ENCODE peak calls at places on chromosomes 16 and 17, in five cellular contexts. S, B, I, Y and Z are unnamed samples.

GRCh38 chr16:19833581-19833980 is 51.1 kb downstream of the GPRC5B start:
- DNase-seq in S (no peak), B (no peak), I (no peak), Y (no peak), Z (no peak)

GRCh38 chr16:47258874-47259461 is 115.2 kb upstream of the NETO2 start:
- DNase-seq in S (no peak), B (peak), I (peak), Y (peak), Z (no peak)

GRCh38 chr16:7148606-7149005 is 184.0 kb upstream of the RBFOX1 start:
- DNase-seq in S (no peak), B (no peak), I (no peak), Y (no peak), Z (no peak)

GRCh38 chr17:17570798-17571716 is 20.5 kb downstream of the PEMT start:
- DNase-seq in S (no peak), B (no peak), I (no peak), Y (no peak), Z (no peak)

GRCh38 chr17:51951737-51952136 is 206.8 kb downstream of the CA10 start:
- DNase-seq in S (no peak), B (no peak), I (no peak), Y (no peak), Z (no peak)

GRCh38 chr16:55494994-55495421 is 13.9 kb upstream of the LPCAT2 start:
- DNase-seq in S (no peak), B (no peak), I (peak), Y (no peak), Z (no peak)

GRCh38 chr17:8831234-8831849 is 32.2 kb upstream of the MFSD6L start:
- DNase-seq in S (peak), B (no peak), I (no peak), Y (no peak), Z (no peak)

GRCh38 chr16:48497932-48498760 is 111.8 kb downstream of the N4BP1 start:
- DNase-seq in S (no peak), B (no peak), I (no peak), Y (no peak), Z (no peak)

GRCh38 chr17:81681672-81682071 is 1.9 kb downstream of the ARL16 start:
- DNase-seq in S (no peak), B (no peak), I (no peak), Y (no peak), Z (no peak)

GRCh38 chr16:22955461-22956145 is 141.6 kb downstream of the HS3ST2 start:
- DNase-seq in S (no peak), B (no peak), I (no peak), Y (no peak), Z (no peak)

GRCh38 chr17:4509923-4510614 is 11.4 kb downstream of the SPNS2 start:
- DNase-seq in S (no peak), B (no peak), I (no peak), Y (no peak), Z (no peak)

GRCh38 chr17:79391808-79392233 is 219.0 kb downstream of the RBFOX3 start:
- DNase-seq in S (peak), B (peak), I (peak), Y (peak), Z (no peak)

GRCh38 chr16:370443-370842 is at the start of gene MRPL28:
- DNase-seq in S (peak), B (peak), I (peak), Y (peak), Z (peak)

GRCh38 chr16:2614761-2615191 is 67.5 kb upstream of the KCTD5 start:
- DNase-seq in S (no peak), B (no peak), I (no peak), Y (no peak), Z (no peak)

GRCh38 chr16:1125471-1125870 is 27.4 kb upstream of the CACNA1H start:
- DNase-seq in S (no peak), B (no peak), I (no peak), Y (peak), Z (no peak)

GRCh38 chr17:30332057-30332542 is 1.8 kb downstream of the TMIGD1 start:
- DNase-seq in S (no peak), B (peak), I (no peak), Y (no peak), Z (no peak)

GRCh38 chr16:6247771-6248170 is 1084.9 kb upstream of the RBFOX1 start:
- DNase-seq in S (peak), B (no peak), I (no peak), Y (no peak), Z (no peak)

GRCh38 chr16:23567602-23568001 is 10.1 kb downstream of the UBFD1 start:
- DNase-seq in S (no peak), B (no peak), I (no peak), Y (no peak), Z (no peak)

GRCh38 chr16:10738231-10739077 is 5.2 kb upstream of the NUBP1 start:
- DNase-seq in S (no peak), B (peak), I (peak), Y (peak), Z (peak)
- H2AFZ ChIP-seq in S (no peak), B (peak), I (no peak), Y (no peak), Z (no peak)

GRCh38 chr16:4960579-4960978 is 2.4 kb downstream of the SEC14L5 start:
- DNase-seq in S (no peak), B (no peak), I (no peak), Y (no peak), Z (no peak)

GRCh38 chr16:4954714-4955113 is 3.4 kb upstream of the SEC14L5 start:
- DNase-seq in S (no peak), B (no peak), I (no peak), Y (no peak), Z (no peak)

GRCh38 chr16:4957720-4958509 is at the start of gene SEC14L5:
- DNase-seq in S (peak), B (peak), I (peak), Y (peak), Z (peak)

GRCh38 chr16:4958510-4959111 is 481 bp downstream of the SEC14L5 start:
- DNase-seq in S (no peak), B (no peak), I (no peak), Y (no peak), Z (no peak)

GRCh38 chr16:4957420-4957719 is 760 bp upstream of the SEC14L5 start:
- DNase-seq in S (no peak), B (no peak), I (no peak), Y (no peak), Z (no peak)
- TF ChIP-seq CTCF in S (no peak), B (no peak), I (no peak), Y (no peak), Z (no peak)

DNA sequence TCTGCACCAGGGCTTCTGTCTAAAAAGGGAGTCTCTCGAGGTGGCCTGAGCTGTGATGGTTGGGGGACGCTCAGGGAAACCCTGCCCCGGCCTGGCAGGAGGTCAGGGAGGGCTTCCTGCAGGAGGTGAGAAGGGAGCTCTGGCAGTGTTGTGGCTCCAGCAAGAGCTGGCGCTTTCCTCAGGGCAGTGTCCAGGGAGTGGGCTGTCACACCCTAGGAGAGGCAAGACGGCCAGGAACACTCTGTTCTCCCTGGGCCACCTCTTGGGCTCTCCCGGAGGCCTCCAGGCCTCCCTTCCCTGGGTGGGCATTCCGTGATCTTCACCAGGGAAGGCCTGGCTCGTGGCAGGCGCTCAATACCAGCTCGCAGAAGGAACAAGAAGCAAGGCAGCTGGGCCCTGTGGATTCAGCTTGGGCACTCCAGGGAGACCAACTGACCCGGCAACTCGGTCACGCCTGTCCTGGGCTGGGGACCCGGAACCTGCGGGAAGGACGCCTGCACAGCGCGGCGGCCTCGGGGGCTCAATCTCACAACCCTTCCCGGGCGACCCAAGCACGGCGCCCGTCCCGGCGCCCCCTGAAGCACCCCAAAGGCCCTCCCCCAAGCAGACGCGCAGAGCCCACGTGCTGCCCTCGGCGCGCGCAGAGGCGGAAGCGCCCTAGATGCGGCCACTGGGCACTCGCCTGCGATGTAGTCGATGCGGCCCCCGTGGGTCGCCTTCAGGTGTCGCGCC is 694 bp downstream of the APRT start:
- DNase-seq in S (no peak), B (peak), I (peak), Y (peak), Z (no peak)
- H2AFZ ChIP-seq in S (no peak), B (no peak), I (no peak), Y (no peak), Z (no peak)

GRCh38 chr17:42779942-42780815 is at the start of gene WNK4:
- DNase-seq in S (peak), B (no peak), I (peak), Y (no peak), Z (no peak)
- TF ChIP-seq CTCF in S (no peak), B (no peak), I (no peak), Y (no peak), Z (no peak)